ENCODE peak calls at places on chromosome 4, in five cellular contexts. One of them, this sample, is unnamed.

GRCh38 chr4:98143001-98143899 is at the start of gene STPG2:
- DNase-seq in breast epithelium: peak
- DNase-seq in HFFc6: peak
- DNase-seq in endothelial cell: peak
- DNase-seq in cardiac muscle cell: peak
- DNase-seq in this sample: peak

GRCh38 chr4:150126201-150126879 is 48.1 kb downstream of the DCLK2 start:
- DNase-seq in breast epithelium: no peak
- DNase-seq in HFFc6: peak
- DNase-seq in endothelial cell: no peak
- DNase-seq in cardiac muscle cell: peak
- DNase-seq in this sample: no peak

GRCh38 chr4:89598602-89599001 is 238.4 kb downstream of the SNCA start:
- DNase-seq in breast epithelium: no peak
- DNase-seq in HFFc6: peak
- DNase-seq in endothelial cell: no peak
- DNase-seq in cardiac muscle cell: peak
- DNase-seq in this sample: no peak

GRCh38 chr4:6414578-6414977 is 57.8 kb downstream of the PPP2R2C start:
- DNase-seq in breast epithelium: no peak
- DNase-seq in HFFc6: no peak
- DNase-seq in endothelial cell: no peak
- DNase-seq in cardiac muscle cell: no peak
- DNase-seq in this sample: no peak

GRCh38 chr4:84887824-84888223 is 78.7 kb downstream of the WDFY3 start:
- DNase-seq in breast epithelium: no peak
- DNase-seq in HFFc6: peak
- DNase-seq in endothelial cell: no peak
- DNase-seq in cardiac muscle cell: peak
- DNase-seq in this sample: no peak

GRCh38 chr4:15402146-15402545 is 25.7 kb upstream of the C1QTNF7 start:
- DNase-seq in breast epithelium: no peak
- DNase-seq in HFFc6: peak
- DNase-seq in endothelial cell: no peak
- DNase-seq in cardiac muscle cell: peak
- DNase-seq in this sample: no peak

GRCh38 chr4:149574973-149575372 is 240.7 kb downstream of the IQCM start:
- DNase-seq in breast epithelium: no peak
- DNase-seq in HFFc6: no peak
- DNase-seq in endothelial cell: no peak
- DNase-seq in cardiac muscle cell: no peak
- DNase-seq in this sample: no peak

GRCh38 chr4:184697956-184698355 is 35.9 kb downstream of the CENPU start:
- DNase-seq in breast epithelium: no peak
- DNase-seq in HFFc6: no peak
- DNase-seq in endothelial cell: no peak
- DNase-seq in cardiac muscle cell: no peak
- DNase-seq in this sample: no peak

GRCh38 chr4:152534541-152535231 is 1.2 kb downstream of the FBXW7 start:
- DNase-seq in breast epithelium: no peak
- DNase-seq in HFFc6: no peak
- DNase-seq in endothelial cell: peak
- DNase-seq in cardiac muscle cell: peak
- DNase-seq in this sample: peak

GRCh38 chr4:69743476-69744156 is 16.8 kb downstream of the SULT1B1 start:
- DNase-seq in breast epithelium: no peak
- DNase-seq in HFFc6: no peak
- DNase-seq in endothelial cell: no peak
- DNase-seq in cardiac muscle cell: no peak
- DNase-seq in this sample: no peak

GRCh38 chr4:126106658-126107057 is 791.9 kb downstream of the FAT4 start:
- DNase-seq in breast epithelium: no peak
- DNase-seq in HFFc6: no peak
- DNase-seq in endothelial cell: no peak
- DNase-seq in cardiac muscle cell: no peak
- DNase-seq in this sample: no peak

GRCh38 chr4:126915999-126916625 is 716.6 kb upstream of the INTU start:
- DNase-seq in breast epithelium: no peak
- DNase-seq in HFFc6: no peak
- DNase-seq in endothelial cell: no peak
- DNase-seq in cardiac muscle cell: peak
- DNase-seq in this sample: no peak

GRCh38 chr4:3721186-3721585 is 45.0 kb upstream of the ADRA2C start:
- DNase-seq in breast epithelium: no peak
- DNase-seq in HFFc6: no peak
- DNase-seq in endothelial cell: no peak
- DNase-seq in cardiac muscle cell: no peak
- DNase-seq in this sample: no peak

GRCh38 chr4:107721436-107722090 is 1.5 kb upstream of the PAPSS1 start:
- DNase-seq in breast epithelium: no peak
- DNase-seq in HFFc6: no peak
- DNase-seq in endothelial cell: no peak
- DNase-seq in cardiac muscle cell: no peak
- DNase-seq in this sample: no peak

GRCh38 chr4:126427781-126428360 is 1113.1 kb downstream of the FAT4 start:
- DNase-seq in breast epithelium: no peak
- DNase-seq in HFFc6: no peak
- DNase-seq in endothelial cell: no peak
- DNase-seq in cardiac muscle cell: no peak
- DNase-seq in this sample: no peak

GRCh38 chr4:59455751-59456150 is 1744.4 kb upstream of the ADGRL3 start:
- DNase-seq in breast epithelium: no peak
- DNase-seq in HFFc6: no peak
- DNase-seq in endothelial cell: no peak
- DNase-seq in cardiac muscle cell: no peak
- DNase-seq in this sample: no peak

GRCh38 chr4:34181311-34181808 is 2063.0 kb downstream of the ARAP2 start:
- DNase-seq in breast epithelium: no peak
- DNase-seq in HFFc6: peak
- DNase-seq in endothelial cell: no peak
- DNase-seq in cardiac muscle cell: peak
- DNase-seq in this sample: peak

GRCh38 chr4:91070736-91071135 is 943.5 kb downstream of the CCSER1 start:
- DNase-seq in breast epithelium: no peak
- DNase-seq in HFFc6: no peak
- DNase-seq in endothelial cell: no peak
- DNase-seq in cardiac muscle cell: no peak
- DNase-seq in this sample: no peak

GRCh38 chr4:140839888-140840790 is 84.0 kb upstream of the TBC1D9 start:
- DNase-seq in breast epithelium: no peak
- DNase-seq in HFFc6: no peak
- DNase-seq in endothelial cell: no peak
- DNase-seq in cardiac muscle cell: no peak
- DNase-seq in this sample: no peak

GRCh38 chr4:110787109-110787508 is 164.2 kb upstream of the PITX2 start:
- DNase-seq in breast epithelium: no peak
- DNase-seq in HFFc6: no peak
- DNase-seq in endothelial cell: no peak
- DNase-seq in cardiac muscle cell: no peak
- DNase-seq in this sample: no peak

GRCh38 chr4:3413217-3413671 is 28.5 kb upstream of the HGFAC start:
- DNase-seq in breast epithelium: no peak
- DNase-seq in HFFc6: no peak
- DNase-seq in endothelial cell: no peak
- DNase-seq in cardiac muscle cell: no peak
- DNase-seq in this sample: no peak

GRCh38 chr4:24209891-24210290 is 320.0 kb upstream of the PPARGC1A start:
- DNase-seq in breast epithelium: no peak
- DNase-seq in HFFc6: no peak
- DNase-seq in endothelial cell: no peak
- DNase-seq in cardiac muscle cell: peak
- DNase-seq in this sample: no peak

GRCh38 chr4:184803884-184804283 is 21.9 kb downstream of the ACSL1 start:
- DNase-seq in breast epithelium: no peak
- DNase-seq in HFFc6: no peak
- DNase-seq in endothelial cell: no peak
- DNase-seq in cardiac muscle cell: no peak
- DNase-seq in this sample: no peak

GRCh38 chr4:54556587-54556986 is 101.2 kb upstream of the KIT start:
- DNase-seq in breast epithelium: no peak
- DNase-seq in HFFc6: no peak
- DNase-seq in endothelial cell: no peak
- DNase-seq in cardiac muscle cell: no peak
- DNase-seq in this sample: no peak

GRCh38 chr4:28259951-28260350 is 1399.3 kb downstream of the STIM2 start:
- DNase-seq in breast epithelium: no peak
- DNase-seq in HFFc6: no peak
- DNase-seq in endothelial cell: no peak
- DNase-seq in cardiac muscle cell: no peak
- DNase-seq in this sample: no peak

DNA sequence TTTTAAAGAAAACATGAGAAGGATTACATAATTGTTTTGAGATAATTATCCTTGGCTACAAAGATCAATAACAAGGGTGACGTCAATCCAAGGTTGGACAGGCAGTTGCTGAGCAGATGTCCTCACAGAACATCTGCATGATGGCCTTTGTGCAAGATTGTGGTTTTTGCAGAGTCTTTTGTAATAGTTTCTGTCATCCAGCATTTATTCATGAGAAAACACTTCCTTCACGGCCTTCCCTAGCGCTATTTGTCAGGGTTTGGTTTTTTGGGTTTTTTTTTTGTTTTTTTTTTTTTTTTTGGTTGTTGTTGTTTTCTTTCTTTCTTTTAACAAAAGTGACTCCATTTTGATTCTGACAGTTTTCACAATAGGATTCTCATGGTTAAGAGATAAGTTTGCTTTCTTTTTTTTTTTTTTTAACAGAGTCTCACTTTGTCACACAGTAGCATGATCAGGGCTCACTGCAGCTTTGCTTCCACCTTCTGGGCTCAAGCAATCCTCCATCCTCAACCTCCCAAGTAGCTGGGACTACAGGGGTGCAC is 31.5 kb upstream of the ELF2 start:
- DNase-seq in breast epithelium: no peak
- DNase-seq in HFFc6: peak
- DNase-seq in endothelial cell: no peak
- DNase-seq in cardiac muscle cell: peak
- DNase-seq in this sample: no peak
- TF ChIP-seq CTCF in breast epithelium: no peak
- TF ChIP-seq CTCF in HFFc6: no peak
- TF ChIP-seq CTCF in endothelial cell: no peak
- TF ChIP-seq CTCF in cardiac muscle cell: no peak
- TF ChIP-seq CTCF in this sample: no peak

GRCh38 chr4:154545689-154546088 is 4.5 kb downstream of the PLRG1 start:
- DNase-seq in breast epithelium: no peak
- DNase-seq in HFFc6: no peak
- DNase-seq in endothelial cell: no peak
- DNase-seq in cardiac muscle cell: no peak
- DNase-seq in this sample: no peak
- TF ChIP-seq CTCF in breast epithelium: no peak
- TF ChIP-seq CTCF in HFFc6: peak
- TF ChIP-seq CTCF in endothelial cell: no peak
- TF ChIP-seq CTCF in cardiac muscle cell: no peak
- TF ChIP-seq CTCF in this sample: no peak

DNA sequence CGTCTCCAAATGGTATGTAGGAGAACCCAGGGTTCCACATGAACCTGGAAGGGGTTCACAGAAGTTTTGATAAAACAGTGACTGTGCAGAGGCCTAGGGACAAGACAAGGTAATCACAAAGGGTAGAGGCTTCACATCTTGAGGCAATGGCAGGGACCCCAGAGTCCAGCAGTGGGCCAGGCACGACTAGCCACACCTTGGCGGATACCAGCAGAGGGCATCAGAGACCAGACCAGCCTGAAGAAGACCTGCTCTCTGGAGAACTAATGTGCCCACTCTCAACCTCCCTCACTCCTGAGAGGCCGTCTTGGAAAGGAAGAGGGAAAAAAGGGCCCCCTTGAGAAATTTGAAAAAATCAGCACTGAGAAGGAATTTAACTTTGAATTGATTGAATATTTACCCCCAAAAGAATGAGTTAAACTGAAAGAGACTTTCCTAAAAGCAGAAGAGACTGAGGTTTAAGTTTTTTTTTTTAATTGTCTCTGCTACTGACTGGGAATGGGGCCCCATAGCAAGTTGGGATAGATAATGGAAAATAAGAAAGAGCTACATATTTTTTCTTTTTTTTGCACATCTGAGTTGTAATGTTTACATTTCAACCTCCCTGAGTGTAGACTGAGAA is 243.8 kb upstream of the JADE1 start:
- DNase-seq in breast epithelium: no peak
- DNase-seq in HFFc6: no peak
- DNase-seq in endothelial cell: peak
- DNase-seq in cardiac muscle cell: peak
- DNase-seq in this sample: peak
- TF ChIP-seq CTCF in breast epithelium: no peak
- TF ChIP-seq CTCF in HFFc6: peak
- TF ChIP-seq CTCF in endothelial cell: peak
- TF ChIP-seq CTCF in cardiac muscle cell: peak
- TF ChIP-seq CTCF in this sample: peak

GRCh38 chr4:163331629-163332360 is 601 bp downstream of the NPY1R start:
- DNase-seq in breast epithelium: no peak
- DNase-seq in HFFc6: no peak
- DNase-seq in endothelial cell: peak
- DNase-seq in cardiac muscle cell: peak
- DNase-seq in this sample: peak
- TF ChIP-seq CTCF in breast epithelium: no peak
- TF ChIP-seq CTCF in HFFc6: no peak
- TF ChIP-seq CTCF in endothelial cell: no peak
- TF ChIP-seq CTCF in cardiac muscle cell: peak
- TF ChIP-seq CTCF in this sample: no peak

GRCh38 chr4:30714408-30715031 is 5.6 kb upstream of the PCDH7 start:
- DNase-seq in breast epithelium: no peak
- DNase-seq in HFFc6: peak
- DNase-seq in endothelial cell: peak
- DNase-seq in cardiac muscle cell: peak
- DNase-seq in this sample: peak
- TF ChIP-seq CTCF in breast epithelium: peak
- TF ChIP-seq CTCF in HFFc6: peak
- TF ChIP-seq CTCF in endothelial cell: peak
- TF ChIP-seq CTCF in cardiac muscle cell: peak
- TF ChIP-seq CTCF in this sample: peak